ENCODE peak calls at places on chromosomes 16 and 17, in five cellular contexts. U, M, P, H and A are unnamed samples.

GRCh38 chr16:31099860-31100638 is 5.5 kb upstream of the VKORC1 start:
- DNase-seq in U (peak), M (no peak), P (peak), H (no peak), A (no peak)

GRCh38 chr17:63476857-63477470 is at the start of gene ACE:
- DNase-seq in U (peak), M (peak), P (no peak), H (no peak), A (peak)

GRCh38 chr17:43217614-43218087 is 6.0 kb downstream of the TMEM106A start:
- DNase-seq in U (no peak), M (no peak), P (no peak), H (no peak), A (no peak)

GRCh38 chr17:8643855-8644506 is 13.5 kb upstream of the MYH10 start:
- DNase-seq in U (no peak), M (no peak), P (no peak), H (no peak), A (no peak)

GRCh38 chr17:43667506-43668438 is 6.0 kb upstream of the MEOX1 start:
- DNase-seq in U (peak), M (no peak), P (peak), H (no peak), A (no peak)

GRCh38 chr16:48220891-48221290 is 23.2 kb upstream of the LONP2 start:
- DNase-seq in U (no peak), M (no peak), P (no peak), H (no peak), A (no peak)

GRCh38 chr17:76918811-76919210 is 50.6 kb downstream of the MGAT5B start:
- DNase-seq in U (no peak), M (no peak), P (no peak), H (no peak), A (no peak)

GRCh38 chr17:64178011-64178825 is 48.3 kb upstream of the ERN1 start:
- DNase-seq in U (no peak), M (no peak), P (no peak), H (no peak), A (no peak)

GRCh38 chr17:56727876-56728617 is 105.7 kb downstream of the C17orf67 start:
- DNase-seq in U (no peak), M (no peak), P (no peak), H (no peak), A (no peak)

GRCh38 chr16:57190136-57190535 is 4.0 kb downstream of the RSPRY1 start:
- DNase-seq in U (no peak), M (no peak), P (no peak), H (no peak), A (no peak)

GRCh38 chr17:1847191-1847590 is 17.4 kb downstream of the RPA1 start:
- DNase-seq in U (no peak), M (no peak), P (no peak), H (no peak), A (peak)

GRCh38 chr16:55373489-55373832 is 49.5 kb downstream of the IRX6 start:
- DNase-seq in U (no peak), M (no peak), P (no peak), H (no peak), A (no peak)

GRCh38 chr17:74337834-74338500 is 11.9 kb downstream of the KIF19 start:
- DNase-seq in U (no peak), M (no peak), P (no peak), H (no peak), A (peak)

GRCh38 chr16:49952386-49952785 is 72.6 kb upstream of the CNEP1R1 start:
- DNase-seq in U (peak), M (no peak), P (no peak), H (no peak), A (no peak)

GRCh38 chr17:66230918-66231543 is 1.8 kb upstream of the APOH start:
- DNase-seq in U (no peak), M (no peak), P (no peak), H (no peak), A (no peak)

GRCh38 chr17:66947311-66947710 is 17.2 kb upstream of the CACNG4 start:
- DNase-seq in U (no peak), M (no peak), P (no peak), H (no peak), A (no peak)

GRCh38 chr17:63682441-63682840 is 17.5 kb downstream of the LIMD2 start:
- DNase-seq in U (no peak), M (no peak), P (no peak), H (no peak), A (no peak)

GRCh38 chr17:52235416-52235960 is 77.0 kb upstream of the CA10 start:
- DNase-seq in U (no peak), M (no peak), P (no peak), H (no peak), A (peak)

GRCh38 chr16:81528258-81528657 is 83.7 kb downstream of the CMIP start:
- DNase-seq in U (no peak), M (no peak), P (no peak), H (no peak), A (no peak)
- TF ChIP-seq CTCF in U (no peak), M (no peak), P (peak), H (no peak), A (no peak)

GRCh38 chr16:72926671-72927070 is 121.3 kb downstream of the ZFHX3 start:
- DNase-seq in U (peak), M (no peak), P (no peak), H (no peak), A (no peak)

GRCh38 chr16:72924918-72925630 is 122.9 kb downstream of the ZFHX3 start:
- DNase-seq in U (no peak), M (no peak), P (no peak), H (no peak), A (no peak)

GRCh38 chr16:72928089-72928981 is 119.6 kb downstream of the ZFHX3 start:
- DNase-seq in U (no peak), M (no peak), P (no peak), H (no peak), A (no peak)

GRCh38 chr16:72925631-72925979 is 122.3 kb downstream of the ZFHX3 start:
- DNase-seq in U (no peak), M (no peak), P (no peak), H (no peak), A (no peak)

GRCh38 chr16:72927199-72928088 is 120.5 kb downstream of the ZFHX3 start:
- DNase-seq in U (peak), M (no peak), P (peak), H (no peak), A (no peak)
- TF ChIP-seq CTCF in U (no peak), M (no peak), P (no peak), H (no peak), A (no peak)

DNA sequence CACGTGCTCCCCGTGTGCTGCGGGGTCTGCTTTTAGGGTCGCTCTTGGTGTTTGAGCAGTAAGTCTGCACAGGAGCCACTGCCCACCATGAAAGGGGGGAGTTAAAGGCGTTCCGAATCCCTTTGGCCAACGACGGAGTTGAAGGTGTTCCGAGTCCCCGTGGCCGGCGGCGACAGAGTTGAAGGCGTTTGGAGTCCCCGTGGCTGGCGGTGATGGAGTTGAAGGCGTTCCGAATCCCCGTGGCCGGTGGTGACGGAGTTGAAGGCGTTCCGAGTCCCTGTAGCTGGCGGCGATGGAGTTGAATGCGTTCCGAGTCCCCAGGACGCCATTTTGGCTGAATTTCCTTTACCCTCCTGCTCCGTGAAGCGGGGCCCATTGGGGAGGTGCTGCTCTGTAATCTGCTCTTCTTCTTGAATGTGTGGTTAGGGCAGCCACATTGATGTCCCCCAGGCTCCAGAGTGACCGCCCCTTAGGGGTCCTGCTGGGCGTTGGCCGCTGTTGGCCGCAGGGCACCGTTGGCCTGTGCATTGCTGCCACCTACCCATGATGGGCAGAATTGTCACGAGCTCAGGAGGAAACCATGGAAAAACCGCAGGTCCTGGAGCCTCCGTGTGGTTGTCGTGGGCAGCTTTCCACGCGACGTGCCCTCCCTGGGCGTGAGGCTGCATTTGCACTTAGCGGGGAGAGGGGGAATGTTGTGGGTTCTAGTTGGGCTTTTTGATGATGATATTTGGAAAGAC is 73.7 kb upstream of the ZNF750 start:
- DNase-seq in U (peak), M (no peak), P (no peak), H (no peak), A (no peak)
- TF ChIP-seq CTCF in U (peak), M (no peak), P (peak), H (peak), A (peak)

GRCh38 chr17:10771142-10771541 is 32.8 kb downstream of the TMEM238L start:
- DNase-seq in U (no peak), M (no peak), P (no peak), H (no peak), A (no peak)
- TF ChIP-seq CTCF in U (no peak), M (no peak), P (no peak), H (no peak), A (no peak)

GRCh38 chr16:67926181-67926742 is 5.4 kb downstream of the CTRL start:
- DNase-seq in U (peak), M (no peak), P (peak), H (no peak), A (peak)
- TF ChIP-seq CTCF in U (peak), M (no peak), P (no peak), H (no peak), A (peak)

GRCh38 chr17:5488752-5489151 is 2.4 kb downstream of the MIS12 start:
- DNase-seq in U (no peak), M (no peak), P (no peak), H (no peak), A (no peak)

GRCh38 chr17:5481451-5481850 is 4.5 kb downstream of the DERL2 start:
- DNase-seq in U (no peak), M (no peak), P (no peak), H (no peak), A (no peak)

GRCh38 chr17:5485270-5486205 is at the start of gene DERL2:
- DNase-seq in U (peak), M (no peak), P (peak), H (no peak), A (no peak)

DNA sequence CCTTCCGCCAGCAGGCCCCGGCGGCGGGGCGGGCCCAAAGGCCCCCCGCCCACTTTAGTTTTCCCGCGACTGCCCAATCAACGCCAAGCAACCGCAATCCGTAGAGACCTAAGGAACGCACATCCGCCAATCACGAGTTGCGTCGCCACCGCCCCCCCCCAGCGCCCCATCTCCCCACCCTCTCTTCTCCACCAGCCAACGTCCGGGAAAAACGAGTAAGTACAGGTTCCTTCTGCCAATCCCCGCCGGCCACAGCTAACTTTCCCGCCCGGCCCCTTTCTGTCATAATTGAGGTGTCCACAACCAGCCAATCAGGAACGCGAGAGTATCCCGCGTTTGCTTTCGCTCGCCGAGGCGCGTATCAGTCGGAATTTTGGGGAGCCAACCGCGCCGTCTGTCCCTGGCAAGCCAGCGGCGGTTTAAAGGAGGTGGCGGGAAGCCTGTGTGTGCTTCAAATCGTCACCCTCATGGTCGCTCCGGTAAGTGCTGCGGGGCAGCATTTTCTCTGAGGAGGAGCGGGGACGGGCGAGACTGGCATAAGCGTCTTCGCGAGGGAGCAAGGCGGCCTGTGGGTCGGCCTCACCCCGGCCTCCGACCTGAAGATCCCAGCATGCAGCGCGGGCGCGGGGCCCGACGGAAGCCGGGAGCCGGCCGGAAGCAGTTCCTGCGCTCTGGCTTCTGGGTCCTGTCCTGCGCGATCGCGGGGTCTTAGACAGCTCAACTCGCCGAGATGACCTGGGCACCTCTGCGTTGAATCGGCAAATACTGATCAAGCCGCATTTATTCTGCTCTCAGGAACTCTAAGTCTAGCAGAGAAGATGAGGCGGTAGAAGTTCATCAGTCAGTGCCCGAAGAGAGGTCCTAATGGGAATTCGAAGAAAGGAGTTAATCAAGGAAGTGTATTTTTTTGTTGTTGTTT is at the start of gene MIS12:
- DNase-seq in U (peak), M (peak), P (peak), H (peak), A (peak)
- TF ChIP-seq CTCF in U (no peak), M (no peak), P (no peak), H (no peak), A (no peak)

DNA sequence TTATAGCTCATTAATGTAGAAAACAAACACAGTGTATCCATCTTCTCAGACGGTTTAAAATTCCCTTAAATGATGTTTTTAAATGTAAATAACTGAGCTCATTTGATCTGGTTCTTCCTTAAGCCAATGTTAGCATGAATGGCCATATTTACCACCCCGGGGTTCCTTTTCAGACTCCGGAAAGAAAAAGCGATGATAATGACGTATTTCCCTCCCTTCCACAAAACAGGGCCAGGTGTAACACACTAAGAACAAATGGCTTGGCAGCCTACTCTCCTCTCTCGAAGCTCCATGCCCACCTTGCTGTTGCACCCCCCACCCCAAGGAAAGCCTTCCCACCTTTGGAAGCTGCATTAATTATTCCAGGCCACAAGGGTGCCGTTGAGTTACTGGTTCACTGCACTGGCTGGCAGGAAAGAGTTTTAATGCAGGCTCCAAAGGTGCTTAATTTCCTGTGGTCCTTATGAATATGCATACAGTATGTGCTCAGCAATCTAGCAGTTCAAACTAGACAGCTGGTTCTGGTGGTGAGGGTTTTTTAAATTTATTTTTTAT is 378.9 kb downstream of the WWOX start:
- DNase-seq in U (peak), M (no peak), P (no peak), H (no peak), A (no peak)
- TF ChIP-seq CTCF in U (peak), M (peak), P (peak), H (no peak), A (peak)

GRCh38 chr17:3308603-3309002 is 10.4 kb upstream of the OR3A1 start:
- DNase-seq in U (no peak), M (no peak), P (no peak), H (no peak), A (no peak)
- TF ChIP-seq CTCF in U (no peak), M (no peak), P (no peak), H (no peak), A (no peak)

GRCh38 chr17:82230627-82231311 is 1.9 kb downstream of the SLC16A3 start:
- DNase-seq in U (peak), M (peak), P (peak), H (peak), A (peak)
- TF ChIP-seq CTCF in U (peak), M (peak), P (peak), H (peak), A (peak)

GRCh38 chr16:19083670-19084069 is 16.3 kb downstream of the COQ7 start:
- DNase-seq in U (no peak), M (no peak), P (no peak), H (no peak), A (no peak)

GRCh38 chr16:19084879-19085278 is 17.5 kb downstream of the COQ7 start:
- DNase-seq in U (no peak), M (no peak), P (no peak), H (no peak), A (no peak)

GRCh38 chr16:19086322-19087199 is 19.1 kb downstream of the COQ7 start:
- DNase-seq in U (peak), M (peak), P (peak), H (peak), A (peak)

GRCh38 chr16:19084139-19084538 is 16.7 kb downstream of the COQ7 start:
- DNase-seq in U (no peak), M (no peak), P (no peak), H (no peak), A (no peak)

DNA sequence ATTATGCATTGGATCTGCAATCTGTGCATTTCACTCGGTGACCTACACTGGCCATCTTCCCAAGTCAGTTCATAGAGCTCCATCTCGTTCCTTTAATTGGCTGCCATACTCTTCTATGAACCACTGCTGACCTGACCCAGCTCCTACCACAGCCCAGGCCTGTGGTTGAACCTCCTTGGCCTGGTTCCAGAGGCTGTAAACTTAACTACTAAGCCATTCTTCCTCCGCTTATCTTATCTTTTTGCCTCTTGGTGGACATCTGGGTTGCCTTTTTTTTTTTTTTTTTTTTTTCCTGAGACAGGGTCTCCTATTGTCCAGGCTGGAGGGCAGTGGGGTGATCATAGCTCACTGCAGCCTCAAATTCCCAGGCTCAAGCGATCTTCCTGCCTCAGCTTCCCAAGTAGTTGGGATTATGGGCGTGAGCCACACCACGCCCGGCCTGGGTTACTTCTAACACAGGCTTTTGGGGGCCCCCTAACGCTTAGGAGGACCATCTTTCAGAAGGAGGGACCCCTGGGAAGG is 18.3 kb downstream of the COQ7 start:
- DNase-seq in U (peak), M (no peak), P (no peak), H (no peak), A (no peak)
- TF ChIP-seq CTCF in U (no peak), M (no peak), P (no peak), H (no peak), A (no peak)